ENCODE peak calls at places on chromosomes 7 and 10, in six cellular contexts. P is lower lobe of right lung, Z is heart right ventricle, G is cardiac muscle cell, V is tibial artery, M is sigmoid colon. I is an unnamed sample.

GRCh38 chr10:48322017-48322416 is 15.5 kb downstream of the MAPK8 start:
- DNase-seq in P (no peak), Z (no peak), G (no peak), V (no peak), M (no peak), I (no peak)

GRCh38 chr10:71728218-71728737 is 8.7 kb upstream of the C10orf105 start:
- DNase-seq in P (no peak), Z (no peak), G (no peak), V (no peak), M (no peak), I (no peak)

GRCh38 chr7:103952408-103952807 is 37.0 kb downstream of the RELN start:
- DNase-seq in P (no peak), Z (no peak), G (no peak), V (no peak), M (no peak), I (no peak)

GRCh38 chr10:21160116-21160515 is 263.0 kb upstream of the NEBL start:
- DNase-seq in P (peak; percentile 59), Z (no peak), G (no peak), V (no peak), M (no peak), I (peak; percentile 69)

GRCh38 chr10:29618341-29619171 is 16.2 kb downstream of the SVIL start:
- DNase-seq in P (peak; percentile 87), Z (no peak), G (peak; percentile 29), V (no peak), M (peak; percentile 83), I (peak; percentile 91)

GRCh38 chr10:16843252-16843870 is 26.1 kb upstream of the RSU1 start:
- DNase-seq in P (no peak), Z (no peak), G (peak; percentile 87), V (no peak), M (no peak), I (no peak)

GRCh38 chr10:70856454-70856853 is 31.9 kb downstream of the PCBD1 start:
- DNase-seq in P (no peak), Z (no peak), G (peak; percentile 59), V (no peak), M (no peak), I (no peak)

GRCh38 chr7:35707422-35707821 is 12.5 kb upstream of the HERPUD2 start:
- DNase-seq in P (no peak), Z (no peak), G (peak; percentile 22), V (no peak), M (no peak), I (no peak)

GRCh38 chr7:146116452-146117219 is at the start of gene CNTNAP2:
- DNase-seq in P (no peak), Z (peak; percentile 10), G (peak; percentile 75), V (no peak), M (no peak), I (no peak)

GRCh38 chr7:70734436-70734835 is 397.5 kb upstream of the GALNT17 start:
- DNase-seq in P (no peak), Z (no peak), G (no peak), V (no peak), M (no peak), I (no peak)

GRCh38 chr7:5779108-5779507 is 2.4 kb downstream of the RNF216 start:
- DNase-seq in P (no peak), Z (no peak), G (no peak), V (peak; percentile 37), M (no peak), I (no peak)
- H3K4me1 ChIP-seq in P (peaks cover 28% of the 10 kb centered on the region), Z (peaks cover 13% of the 10 kb centered on the region), G (no peaks in the 10 kb centered on the region), V (peaks cover 35% of the 10 kb centered on the region), M (peaks cover 33% of the 10 kb centered on the region), I (peaks cover 21% of the 10 kb centered on the region)

DNA sequence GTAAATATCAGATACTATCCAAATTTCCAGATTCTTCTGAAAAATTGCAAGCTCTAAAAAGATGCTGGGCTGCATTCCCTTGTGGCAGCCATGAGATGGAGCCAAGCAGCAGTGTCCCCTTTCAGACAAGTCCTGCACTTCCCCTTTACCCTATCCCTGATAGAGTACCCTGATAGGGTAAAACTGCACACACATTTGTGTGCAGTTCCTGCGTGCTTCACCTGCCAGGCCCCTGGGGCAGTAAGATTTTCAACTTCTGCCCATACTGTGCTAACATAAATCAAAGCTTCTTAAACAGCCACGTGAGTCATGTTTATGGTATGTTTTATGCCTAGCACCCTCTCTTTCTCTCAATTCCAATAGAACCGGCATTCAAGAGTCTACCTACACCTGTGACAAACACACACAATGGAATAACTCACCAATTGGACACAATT is 52.2 kb downstream of the IFIT5 start:
- DNase-seq in P (no peak), Z (peak; percentile 14), G (peak; percentile 66), V (no peak), M (no peak), I (no peak)
- TF ChIP-seq CTCF in P (peak; percentile 46), Z (peak; percentile 42), G (peak; percentile 58), V (peak; percentile 16), M (peak; percentile 18), I (peak; percentile 54)

DNA sequence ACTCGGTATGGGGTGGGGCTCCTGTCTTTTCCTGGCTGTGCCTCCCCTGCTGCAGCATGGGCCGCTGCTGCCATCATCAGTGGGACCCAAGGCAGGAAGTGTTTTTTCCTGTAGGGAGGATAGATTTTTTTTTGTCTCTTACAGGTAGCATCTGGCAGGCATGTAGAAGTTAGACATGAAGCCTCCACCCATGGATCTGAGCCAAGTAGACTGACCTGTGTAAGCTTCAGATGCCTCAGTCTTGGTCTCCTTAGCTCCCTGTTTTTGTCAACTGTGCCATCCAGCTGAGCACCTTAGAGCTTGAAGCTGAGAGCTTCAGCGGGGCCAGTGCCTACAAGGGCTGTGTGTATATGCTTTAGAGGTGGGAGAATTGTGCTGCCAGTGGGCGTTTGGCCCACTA is 93.5 kb downstream of the AUTS2 start:
- DNase-seq in P (no peak), Z (no peak), G (no peak), V (no peak), M (no peak), I (no peak)
- H3K27ac ChIP-seq in P (no peak overlapping the region), Z (no peak overlapping the region), G (no peak overlapping the region), V (no peak overlapping the region), M (no peak overlapping the region), I (no peak overlapping the region)

DNA sequence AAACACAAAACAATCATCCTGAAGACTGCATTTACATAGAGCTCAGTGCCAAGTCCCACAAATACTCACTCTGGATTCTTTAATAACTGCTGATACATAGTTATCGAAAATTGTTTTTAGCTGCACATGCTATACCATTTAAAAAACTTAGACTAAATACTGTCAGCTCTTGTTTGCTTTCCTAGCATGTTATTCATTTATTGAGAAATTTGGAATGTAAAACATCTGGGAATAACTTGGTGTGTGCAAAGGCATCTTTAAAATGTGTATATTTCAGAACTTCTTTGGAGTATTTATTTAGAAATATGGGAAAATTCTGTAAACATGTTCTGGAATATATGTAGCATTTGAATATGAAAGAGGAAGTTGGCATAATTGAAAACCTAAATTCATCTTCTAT is 119.6 kb downstream of the ARID5B start:
- DNase-seq in P (no peak), Z (no peak), G (no peak), V (no peak), M (no peak), I (no peak)
- H3K4me1 ChIP-seq in P (peaks cover 33% of the 10 kb centered on the region), Z (peaks cover 47% of the 10 kb centered on the region), G (peaks cover 12% of the 10 kb centered on the region), V (peaks cover 76% of the 10 kb centered on the region), M (peaks cover 57% of the 10 kb centered on the region), I (peaks cover 57% of the 10 kb centered on the region)

GRCh38 chr10:125283191-125283590 is 122.8 kb upstream of the CTBP2 start:
- DNase-seq in P (no peak), Z (no peak), G (no peak), V (no peak), M (no peak), I (no peak)
- TF ChIP-seq CTCF in P (no peak), Z (no peak), G (no peak), V (no peak), M (no peak), I (no peak)

GRCh38 chr10:2079603-2080078 is 342.3 kb upstream of the ADARB2 start:
- DNase-seq in P (no peak), Z (no peak), G (no peak), V (no peak), M (no peak), I (no peak)
- H3K27ac ChIP-seq in P (no peak overlapping the region), Z (no peak overlapping the region), G (no peak overlapping the region), V (no peak overlapping the region), M (no peak overlapping the region), I (no peak overlapping the region)

DNA sequence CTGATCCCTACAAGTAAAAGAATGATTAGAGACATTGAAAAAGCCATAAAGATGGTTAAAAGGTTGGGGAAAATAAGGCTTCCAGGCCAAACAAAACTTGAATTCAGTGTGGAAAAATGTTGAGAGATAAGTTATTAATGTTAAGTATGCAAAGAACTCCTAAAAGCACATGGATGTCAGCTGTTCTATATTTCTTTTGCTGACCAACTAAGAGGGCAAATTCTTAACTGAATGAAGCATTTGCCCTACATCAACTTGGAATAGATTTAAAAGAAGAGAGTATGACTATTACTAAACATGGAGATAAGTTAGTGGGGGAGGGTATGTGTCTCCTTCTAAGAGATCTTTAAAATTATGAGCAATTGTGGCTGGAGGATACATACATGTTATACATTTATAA is 124.8 kb downstream of the KIAA1217 start:
- DNase-seq in P (no peak), Z (no peak), G (peak; percentile 81), V (no peak), M (no peak), I (no peak)
- H3K4me1 ChIP-seq in P (peaks cover 11% of the 10 kb centered on the region), Z (peaks cover 18% of the 10 kb centered on the region), G (peaks cover 6% of the 10 kb centered on the region), V (peaks cover 14% of the 10 kb centered on the region), M (peaks cover 7% of the 10 kb centered on the region), I (no peaks in the 10 kb centered on the region)

GRCh38 chr10:132697568-132698200 is 88.3 kb downstream of the NKX6-2 start:
- DNase-seq in P (peak; percentile 19), Z (no peak), G (no peak), V (peak; percentile 65), M (peak; percentile 25), I (peak; percentile 35)

GRCh38 chr10:132696728-132697567 is 89.0 kb downstream of the NKX6-2 start:
- DNase-seq in P (peak; percentile 26), Z (no peak), G (no peak), V (peak; percentile 51), M (peak; percentile 62), I (peak; percentile 46)

GRCh38 chr10:132693676-132694075 is 92.3 kb downstream of the NKX6-2 start:
- DNase-seq in P (no peak), Z (no peak), G (no peak), V (no peak), M (no peak), I (no peak)

GRCh38 chr10:132698211-132698751 is 87.7 kb downstream of the NKX6-2 start:
- DNase-seq in P (no peak), Z (no peak), G (no peak), V (peak; percentile 55), M (peak; percentile 54), I (peak; percentile 48)

DNA sequence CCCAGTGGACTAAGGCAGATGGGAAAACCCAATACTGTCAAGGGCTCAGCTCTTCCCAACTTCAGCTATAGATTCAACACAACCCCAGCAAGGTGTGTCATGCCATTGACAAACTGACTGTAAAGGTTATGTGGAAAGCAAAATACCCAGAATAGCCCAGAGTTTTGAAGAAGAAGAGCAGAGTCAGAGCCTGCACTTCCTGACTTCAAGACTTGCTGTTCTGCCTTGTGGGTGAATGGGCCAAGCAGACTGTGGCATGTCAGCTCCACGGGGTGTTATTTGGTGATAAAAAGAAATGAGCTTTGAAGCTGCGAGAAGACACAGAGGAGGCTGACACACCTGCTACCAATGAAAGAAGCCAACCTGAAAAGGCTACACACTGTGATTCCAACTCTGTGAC is 89.7 kb downstream of the NKX6-2 start:
- DNase-seq in P (no peak), Z (no peak), G (no peak), V (peak; percentile 11), M (no peak), I (peak; percentile 3)
- TF ChIP-seq CTCF in P (no peak), Z (no peak), G (no peak), V (no peak), M (no peak), I (no peak)